ENCODE peak calls at places on chromosomes 13 and 19, in eight cellular contexts. G is left colon; H is lung; C is neural crest cell; Y is fibroblast of lung; N is NK-92 treated with Interleukin-12 subunit alpha and Interleukin-12 subunit beta, amount 100 ng/mL, for 24 hours; R is osteocyte; P is GM03348. F is an unnamed sample.
A peak's percentile ranks its signal among the peaks of the same experiment; 100 is the strongest.

GRCh38 chr19:48511800-48512503 is at the start of gene LMTK3:
- DNase-seq in G (peak; percentile 50), H (no peak), C (no peak), Y (peak; percentile 36), N (no peak), R (no peak), P (no peak), F (no peak)

GRCh38 chr13:92407858-92408257 is 818.7 kb upstream of the GPC6 start:
- DNase-seq in G (no peak), H (no peak), C (no peak), Y (no peak), N (peak; percentile 0), R (no peak), P (no peak), F (no peak)

GRCh38 chr19:54230031-54230430 is 7.2 kb upstream of the LILRB3 start:
- DNase-seq in G (no peak), H (no peak), C (no peak), Y (no peak), N (no peak), R (no peak), P (no peak), F (no peak)

GRCh38 chr19:57947419-57948134 is at the start of gene ZNF256:
- DNase-seq in G (peak; percentile 96), H (peak; percentile 95), C (peak; percentile 97), Y (peak; percentile 96), N (no peak), R (peak; percentile 97), P (peak; percentile 97), F (peak; percentile 92)

GRCh38 chr13:114044486-114044885 is 70.6 kb upstream of the C13orf46 start:
- DNase-seq in G (no peak), H (no peak), C (no peak), Y (peak; percentile 59), N (no peak), R (no peak), P (no peak), F (no peak)

GRCh38 chr19:30053558-30053957 is 111.5 kb downstream of the URI1 start:
- DNase-seq in G (no peak), H (no peak), C (no peak), Y (no peak), N (no peak), R (no peak), P (no peak), F (no peak)

GRCh38 chr13:44014501-44014900 is 134.8 kb downstream of the LACC1 start:
- DNase-seq in G (no peak), H (no peak), C (no peak), Y (no peak), N (no peak), R (no peak), P (no peak), F (no peak)

GRCh38 chr13:40352807-40353562 is 313.5 kb downstream of the FOXO1 start:
- DNase-seq in G (no peak), H (no peak), C (no peak), Y (peak; percentile 76), N (no peak), R (no peak), P (no peak), F (no peak)

GRCh38 chr13:108060111-108060510 is 155.2 kb downstream of the LIG4 start:
- DNase-seq in G (no peak), H (no peak), C (no peak), Y (no peak), N (no peak), R (no peak), P (no peak), F (no peak)

GRCh38 chr19:12294308-12295158 is at the start of gene ZNF44:
- DNase-seq in G (peak; percentile 98), H (peak; percentile 99), C (peak; percentile 89), Y (peak; percentile 91), N (peak; percentile 95), R (peak; percentile 96), P (peak; percentile 96), F (peak; percentile 95)

GRCh38 chr19:41367848-41368301 is 3.9 kb upstream of the B9D2 start:
- DNase-seq in G (no peak), H (no peak), C (no peak), Y (peak; percentile 98), N (no peak), R (no peak), P (peak; percentile 63), F (no peak)

GRCh38 chr13:24613755-24614154 is 66.5 kb upstream of the ATP12A start:
- DNase-seq in G (no peak), H (no peak), C (no peak), Y (no peak), N (no peak), R (no peak), P (no peak), F (no peak)

GRCh38 chr13:29005035-29005434 is 184.9 kb downstream of the MTUS2 start:
- DNase-seq in G (no peak), H (no peak), C (no peak), Y (no peak), N (no peak), R (no peak), P (no peak), F (no peak)

GRCh38 chr13:87999791-88000190 is 328.6 kb downstream of the SLITRK5 start:
- DNase-seq in G (no peak), H (no peak), C (no peak), Y (no peak), N (no peak), R (no peak), P (peak; percentile 3), F (no peak)

GRCh38 chr13:103539721-103540120 is 473.5 kb upstream of the SLC10A2 start:
- DNase-seq in G (no peak), H (no peak), C (no peak), Y (no peak), N (no peak), R (no peak), P (no peak), F (no peak)

GRCh38 chr19:37698216-37698615 is 21.3 kb downstream of the ZNF607 start:
- DNase-seq in G (no peak), H (no peak), C (no peak), Y (peak; percentile 22), N (no peak), R (no peak), P (no peak), F (no peak)

F was measured in neuronal stem cell.